ENCODE peak calls at places on chromosomes 5 and 9, in four cellular contexts. Q, O, F and R are unnamed samples.

GRCh38 chr9:84970432-84970831 is 300.9 kb downstream of the NTRK2 start:
- DNase-seq in Q (no peak), O (no peak), F (no peak), R (no peak)

GRCh38 chr5:18802336-18802735 is 1168.1 kb downstream of the TAF11L14 start:
- DNase-seq in Q (no peak), O (no peak), F (no peak), R (no peak)

GRCh38 chr9:15416880-15417279 is 5.8 kb upstream of the SNAPC3 start:
- DNase-seq in Q (peak), O (peak), F (peak), R (peak)

GRCh38 chr5:66538531-66538930 is 57.7 kb upstream of the MAST4 start:
- DNase-seq in Q (no peak), O (no peak), F (no peak), R (no peak)

GRCh38 chr5:128645582-128645981 is 107.5 kb upstream of the FBN2 start:
- DNase-seq in Q (no peak), O (no peak), F (no peak), R (no peak)

GRCh38 chr9:88753691-88754367 is 218.9 kb downstream of the NXNL2 start:
- DNase-seq in Q (no peak), O (peak), F (no peak), R (no peak)

GRCh38 chr9:91308144-91308543 is 53.6 kb downstream of the AUH start:
- DNase-seq in Q (no peak), O (no peak), F (no peak), R (no peak)

GRCh38 chr5:141782991-141783598 is 95.1 kb downstream of the PCDH1 start:
- DNase-seq in Q (no peak), O (no peak), F (no peak), R (no peak)

GRCh38 chr9:12448246-12448645 is 244.9 kb upstream of the TYRP1 start:
- DNase-seq in Q (no peak), O (no peak), F (no peak), R (no peak)

GRCh38 chr5:171310816-171311697 is 2.0 kb downstream of the TLX3 start:
- DNase-seq in Q (peak), O (no peak), F (no peak), R (peak)

GRCh38 chr5:2848634-2849033 is 97.2 kb upstream of the IRX2 start:
- DNase-seq in Q (no peak), O (no peak), F (no peak), R (no peak)

GRCh38 chr5:159097461-159098284 is 2.0 kb downstream of the EBF1 start:
- DNase-seq in Q (peak), O (peak), F (no peak), R (peak)

GRCh38 chr5:41510176-41510831 is at the start of gene PLCXD3:
- DNase-seq in Q (peak), O (peak), F (no peak), R (peak)

GRCh38 chr5:122264610-122265009 is 47.4 kb upstream of the SNCAIP start:
- DNase-seq in Q (no peak), O (no peak), F (no peak), R (no peak)

GRCh38 chr9:125541840-125542243 is 165.2 kb downstream of the MAPKAP1 start:
- DNase-seq in Q (no peak), O (peak), F (no peak), R (no peak)

GRCh38 chr9:131289301-131290038 is at the start of gene PLPP7:
- DNase-seq in Q (peak), O (peak), F (peak), R (peak)

GRCh38 chr5:122591828-122592227 is 183.1 kb upstream of the SNX2 start:
- DNase-seq in Q (no peak), O (no peak), F (no peak), R (no peak)

GRCh38 chr9:6956796-6957355 is 199.1 kb downstream of the KDM4C start:
- DNase-seq in Q (no peak), O (peak), F (no peak), R (no peak)

GRCh38 chr9:131739988-131740648 is at the start of gene RAPGEF1:
- DNase-seq in Q (peak), O (peak), F (peak), R (peak)

GRCh38 chr9:109182940-109183798 is 16.1 kb upstream of the FRRS1L start:
- DNase-seq in Q (peak), O (peak), F (peak), R (peak)

GRCh38 chr9:114383866-114384231 is 3.9 kb downstream of the AKNA start:
- DNase-seq in Q (no peak), O (no peak), F (no peak), R (no peak)

GRCh38 chr5:142978252-142978651 is 208.1 kb downstream of the ARHGAP26 start:
- DNase-seq in Q (no peak), O (no peak), F (no peak), R (no peak)

GRCh38 chr9:126702501-126703329 is 89.0 kb downstream of the LMX1B start:
- DNase-seq in Q (peak), O (peak), F (peak), R (peak)

GRCh38 chr9:28792736-28793135 is 1219.5 kb upstream of the C9orf72 start:
- DNase-seq in Q (no peak), O (no peak), F (no peak), R (no peak)

GRCh38 chr9:27818348-27818747 is 245.1 kb upstream of the C9orf72 start:
- DNase-seq in Q (no peak), O (peak), F (no peak), R (no peak)

GRCh38 chr5:36393656-36394438 is 92.1 kb upstream of the RANBP3L start:
- DNase-seq in Q (no peak), O (no peak), F (peak), R (no peak)

GRCh38 chr9:120856700-120857099 is 14.0 kb upstream of the PSMD5 start:
- DNase-seq in Q (no peak), O (no peak), F (no peak), R (no peak)

DNA sequence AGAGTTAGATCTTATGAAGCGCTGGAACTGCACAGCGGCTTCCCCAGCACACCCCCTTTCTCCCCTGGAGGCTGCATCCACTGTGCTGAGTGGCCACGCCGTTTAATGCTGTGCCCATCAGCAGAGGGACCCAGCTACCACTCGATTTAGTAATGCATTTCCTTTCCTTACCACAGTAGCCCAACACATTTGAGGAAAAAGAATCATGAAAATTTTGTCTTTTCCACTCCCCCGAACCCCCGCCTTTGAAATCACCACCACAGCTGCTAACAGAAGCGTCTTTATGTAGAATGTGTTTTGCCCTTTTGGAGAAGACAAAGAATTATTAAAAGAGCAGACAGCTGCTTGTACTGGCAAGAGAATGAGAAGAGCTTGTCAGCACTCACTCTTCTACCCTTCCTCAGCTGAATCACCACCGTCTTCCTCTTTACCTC is 73.2 kb downstream of the ACER2 start:
- DNase-seq in Q (no peak), O (no peak), F (no peak), R (no peak)
- TF ChIP-seq TEAD4 in Q (no peak), O (no peak), F (no peak), R (no peak)

GRCh38 chr9:86500031-86500430 is 145.8 kb upstream of the TUT7 start:
- DNase-seq in Q (no peak), O (no peak), F (no peak), R (no peak)
- TF ChIP-seq TEAD4 in Q (no peak), O (no peak), F (no peak), R (no peak)

GRCh38 chr5:110945874-110946436 is 125.6 kb upstream of the TSLP start:
- DNase-seq in Q (no peak), O (no peak), F (no peak), R (no peak)
- TF ChIP-seq TEAD4 in Q (no peak), O (no peak), F (no peak), R (no peak)

GRCh38 chr5:9622891-9623547 is 7.1 kb downstream of the TAS2R1 start:
- DNase-seq in Q (no peak), O (no peak), F (no peak), R (no peak)
- TF ChIP-seq TEAD4 in Q (no peak), O (no peak), F (no peak), R (no peak)

GRCh38 chr5:93582677-93583524 is at the start of gene NR2F1:
- DNase-seq in Q (peak), O (peak), F (peak), R (peak)

GRCh38 chr5:93580387-93581100 is 475 bp downstream of the NR2F1-AS1 start:
- DNase-seq in Q (no peak), O (peak), F (no peak), R (no peak)

GRCh38 chr5:93583799-93584530 is 943 bp downstream of the NR2F1 start:
- DNase-seq in Q (no peak), O (peak), F (no peak), R (peak)

GRCh38 chr5:93583525-93583798 is 440 bp downstream of the NR2F1 start:
- DNase-seq in Q (no peak), O (no peak), F (no peak), R (no peak)

DNA sequence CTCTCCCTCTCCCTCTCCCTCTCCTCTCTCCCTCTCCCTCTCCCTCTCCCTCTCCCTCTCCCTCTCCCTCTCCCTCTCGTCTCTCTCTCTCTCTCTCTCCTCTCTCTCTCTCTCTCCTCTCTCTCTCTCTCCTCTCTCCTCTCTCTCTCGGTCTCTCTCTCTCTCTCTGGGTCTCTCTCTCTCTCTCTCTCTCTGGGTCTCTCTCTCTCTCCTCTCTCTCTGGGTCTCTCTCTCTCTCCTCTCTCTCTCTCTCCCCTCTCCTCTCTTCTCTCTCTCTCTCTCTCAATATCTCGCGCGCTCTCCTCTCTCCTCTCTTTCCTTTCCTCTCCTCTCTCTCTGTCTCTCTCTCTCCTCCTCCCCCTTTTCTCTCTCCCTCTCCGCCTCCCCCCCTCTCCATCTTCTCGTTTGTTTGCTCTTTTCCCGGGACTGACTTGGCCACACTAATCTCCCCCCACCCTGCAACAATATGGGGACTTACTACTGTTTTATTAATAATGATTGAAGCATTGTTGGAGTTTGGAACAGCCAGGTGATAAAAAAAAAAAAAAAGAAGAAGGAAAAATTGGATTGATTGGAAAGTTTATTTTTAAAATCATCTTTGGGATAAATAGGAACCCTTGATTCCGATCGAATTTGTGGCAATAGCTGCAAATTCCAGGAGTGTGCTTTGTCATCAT is 857 bp upstream of the NR2F1-AS1 start:
- DNase-seq in Q (no peak), O (no peak), F (no peak), R (no peak)
- TF ChIP-seq TEAD4 in Q (no peak), O (no peak), F (no peak), R (no peak)

GRCh38 chr9:89776795-89777194 is 172.0 kb downstream of the GADD45G start:
- DNase-seq in Q (no peak), O (no peak), F (no peak), R (no peak)
- TF ChIP-seq TEAD4 in Q (no peak), O (no peak), F (no peak), R (no peak)

DNA sequence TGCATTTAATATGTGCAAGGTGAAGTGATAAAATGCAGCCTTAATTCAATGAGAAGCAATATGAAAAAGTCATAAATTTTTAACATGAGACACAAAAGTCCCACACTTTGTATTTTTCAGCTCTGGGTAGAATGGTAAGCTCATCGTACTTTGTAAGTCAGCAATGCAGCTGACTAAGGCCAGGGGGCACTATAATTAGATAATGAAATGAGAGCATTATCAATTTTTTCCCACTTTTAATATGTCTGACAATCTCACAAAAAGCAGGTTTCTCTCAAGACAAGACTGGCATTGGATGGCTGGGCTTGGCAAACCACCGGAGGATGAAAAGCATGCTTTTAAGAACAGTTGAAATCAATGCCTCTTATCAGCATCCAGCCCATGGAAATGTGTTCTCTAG is 162.8 kb downstream of the FAM174A start:
- DNase-seq in Q (no peak), O (no peak), F (no peak), R (no peak)
- TF ChIP-seq TEAD4 in Q (no peak), O (no peak), F (no peak), R (no peak)